ENCODE peak calls at places on chromosomes 1 and 21, in six cellular contexts. S is psoas muscle; I is activated CD4-positive, CD25-positive, alpha-beta regulatory T cell; Z is HEK293T; F is fibroblast of lung; R is T-helper 17 cell. D is an unnamed sample.

GRCh38 chr21:35086357-35086756 is 37.3 kb upstream of the RUNX1 start:
- DNase-seq in S (no peak), I (no peak), Z (no peak), F (peak), R (no peak), D (no peak)

GRCh38 chr1:903721-904270 is 19.9 kb upstream of the SAMD11 start:
- DNase-seq in S (peak), I (no peak), Z (no peak), F (no peak), R (no peak), D (no peak)

GRCh38 chr1:40818264-40818961 is 34.8 kb downstream of the KCNQ4 start:
- DNase-seq in S (peak), I (peak), Z (no peak), F (peak), R (peak), D (no peak)

GRCh38 chr1:179105393-179105792 is 23.5 kb downstream of the TOR3A start:
- DNase-seq in S (no peak), I (no peak), Z (peak), F (peak), R (no peak), D (peak)

GRCh38 chr1:109804660-109805059 is 40.9 kb upstream of the EPS8L3 start:
- DNase-seq in S (no peak), I (no peak), Z (no peak), F (no peak), R (no peak), D (no peak)

GRCh38 chr1:208799186-208799585 is 555.0 kb upstream of the PLXNA2 start:
- DNase-seq in S (no peak), I (no peak), Z (no peak), F (no peak), R (no peak), D (no peak)

GRCh38 chr1:20964540-20965484 is 177.7 kb upstream of the HP1BP3 start:
- DNase-seq in S (no peak), I (no peak), Z (no peak), F (no peak), R (no peak), D (no peak)

GRCh38 chr21:45266518-45267389 is 20.9 kb downstream of the POFUT2 start:
- DNase-seq in S (no peak), I (no peak), Z (no peak), F (peak), R (no peak), D (no peak)

GRCh38 chr1:228798047-228798446 is 62.8 kb downstream of the RHOU start:
- DNase-seq in S (no peak), I (no peak), Z (no peak), F (no peak), R (no peak), D (no peak)

GRCh38 chr1:179090923-179091322 is 9.1 kb downstream of the TOR3A start:
- DNase-seq in S (no peak), I (no peak), Z (no peak), F (no peak), R (no peak), D (no peak)

GRCh38 chr1:119556423-119556822 is 49.4 kb downstream of the HSD3B1 start:
- DNase-seq in S (no peak), I (no peak), Z (no peak), F (peak), R (no peak), D (no peak)

GRCh38 chr1:246680696-246681127 is 43.5 kb upstream of the SCCPDH start:
- DNase-seq in S (no peak), I (no peak), Z (no peak), F (no peak), R (no peak), D (no peak)

GRCh38 chr1:227947678-227948492 is at the start of gene WNT9A:
- DNase-seq in S (peak), I (no peak), Z (peak), F (peak), R (no peak), D (no peak)

GRCh38 chr1:202964755-202965440 is 2.2 kb downstream of the CYB5R1 start:
- DNase-seq in S (peak), I (no peak), Z (no peak), F (peak), R (no peak), D (no peak)

GRCh38 chr1:66355756-66356155 is 178.2 kb upstream of the SGIP1 start:
- DNase-seq in S (no peak), I (no peak), Z (no peak), F (no peak), R (no peak), D (no peak)

GRCh38 chr21:36701912-36702621 is 3.2 kb downstream of the SIM2 start:
- DNase-seq in S (no peak), I (no peak), Z (no peak), F (no peak), R (no peak), D (no peak)

GRCh38 chr21:31862078-31862477 is 10.7 kb upstream of the HUNK start:
- DNase-seq in S (no peak), I (no peak), Z (no peak), F (no peak), R (no peak), D (no peak)

GRCh38 chr21:45235488-45235887 is 52.2 kb downstream of the POFUT2 start:
- DNase-seq in S (no peak), I (no peak), Z (no peak), F (no peak), R (no peak), D (no peak)

GRCh38 chr1:26538480-26539412 is 9.2 kb downstream of the RPS6KA1 start:
- DNase-seq in S (no peak), I (peak), Z (peak), F (peak), R (peak), D (no peak)

GRCh38 chr21:38813554-38813953 is 7.8 kb downstream of the ETS2 start:
- DNase-seq in S (no peak), I (no peak), Z (no peak), F (peak), R (no peak), D (no peak)

GRCh38 chr1:9322845-9323244 is 30.2 kb downstream of the SPSB1 start:
- DNase-seq in S (peak), I (no peak), Z (no peak), F (no peak), R (no peak), D (no peak)

GRCh38 chr1:1778827-1779675 is 781 bp upstream of the NADK start:
- DNase-seq in S (peak), I (peak), Z (peak), F (no peak), R (peak), D (no peak)

D was measured in kidney glomerular epithelial cell.